ENCODE peak calls at places on chromosomes 2 and 18, in eight cellular contexts. G is psoas muscle, E is AG04450, W is HL-60, S is A549, X is coronary artery, F is AG10803, O is heart left ventricle. I is an unnamed sample.

GRCh38 chr2:128770143-128771080 is 451.7 kb upstream of the HS6ST1 start:
- DNase-seq in G (no peak), E (no peak), W (no peak), S (no peak), X (peak; percentile 56), F (no peak), O (peak; percentile 14), I (no peak)

GRCh38 chr2:135248611-135249010 is 196.5 kb downstream of the RAB3GAP1 start:
- DNase-seq in G (no peak), E (no peak), W (no peak), S (no peak), X (no peak), F (no peak), O (no peak), I (no peak)

GRCh38 chr2:196967126-196967525 is 40.6 kb upstream of the PGAP1 start:
- DNase-seq in G (no peak), E (no peak), W (no peak), S (no peak), X (no peak), F (peak; percentile 36), O (no peak), I (peak; percentile 65)

GRCh38 chr18:13447621-13448020 is 229.1 kb downstream of the LDLRAD4 start:
- DNase-seq in G (peak; percentile 82), E (no peak), W (no peak), S (peak; percentile 70), X (peak; percentile 79), F (peak; percentile 95), O (no peak), I (no peak)

GRCh38 chr2:54724560-54725342 is 1.3 kb downstream of the EML6 start:
- DNase-seq in G (peak; percentile 51), E (no peak), W (no peak), S (no peak), X (no peak), F (peak; percentile 3), O (no peak), I (no peak)

GRCh38 chr2:28325567-28326468 is 66.8 kb upstream of the FOSL2 start:
- DNase-seq in G (peak; percentile 56), E (no peak), W (peak; percentile 46), S (no peak), X (peak; percentile 54), F (no peak), O (no peak), I (no peak)

GRCh38 chr2:144583741-144584453 is 64.0 kb upstream of the ZEB2 start:
- DNase-seq in G (no peak), E (peak; percentile 44), W (no peak), S (peak; percentile 13), X (no peak), F (peak; percentile 80), O (no peak), I (peak; percentile 71)

GRCh38 chr2:225353579-225354085 is 45.9 kb upstream of the NYAP2 start:
- DNase-seq in G (no peak), E (no peak), W (no peak), S (no peak), X (no peak), F (no peak), O (no peak), I (no peak)

GRCh38 chr2:95346738-95347671 is 49.9 kb downstream of the KCNIP3 start:
- DNase-seq in G (peak; percentile 61), E (no peak), W (no peak), S (no peak), X (peak; percentile 75), F (peak; percentile 25), O (peak; percentile 30), I (peak; percentile 22)

GRCh38 chr2:240981273-240981672 is 17.1 kb upstream of the SNED1 start:
- DNase-seq in G (no peak), E (no peak), W (no peak), S (no peak), X (no peak), F (peak; percentile 64), O (no peak), I (peak; percentile 76)

GRCh38 chr2:39304200-39304599 is 60.4 kb upstream of the CDKL4 start:
- DNase-seq in G (no peak), E (no peak), W (no peak), S (no peak), X (no peak), F (peak; percentile 84), O (no peak), I (no peak)

GRCh38 chr2:168278424-168278888 is 31.1 kb upstream of the STK39 start:
- DNase-seq in G (no peak), E (no peak), W (no peak), S (no peak), X (no peak), F (peak; percentile 51), O (no peak), I (peak; percentile 49)

GRCh38 chr2:144875996-144876395 is 356.1 kb upstream of the ZEB2 start:
- DNase-seq in G (no peak), E (no peak), W (no peak), S (no peak), X (no peak), F (peak; percentile 49), O (no peak), I (peak; percentile 32)

GRCh38 chr2:191245046-191245868 is at the start of gene MYO1B:
- DNase-seq in G (peak; percentile 71), E (peak; percentile 33), W (no peak), S (peak; percentile 89), X (peak; percentile 79), F (peak; percentile 80), O (peak; percentile 81), I (peak; percentile 93)
- TF ChIP-seq CTCF in G (peak; percentile 34), E (peak; percentile 48), W (no peak), S (peak; percentile 75), X (peak; percentile 58), F (peak; percentile 36), O (peak; percentile 49), I (peak; percentile 51)

DNA sequence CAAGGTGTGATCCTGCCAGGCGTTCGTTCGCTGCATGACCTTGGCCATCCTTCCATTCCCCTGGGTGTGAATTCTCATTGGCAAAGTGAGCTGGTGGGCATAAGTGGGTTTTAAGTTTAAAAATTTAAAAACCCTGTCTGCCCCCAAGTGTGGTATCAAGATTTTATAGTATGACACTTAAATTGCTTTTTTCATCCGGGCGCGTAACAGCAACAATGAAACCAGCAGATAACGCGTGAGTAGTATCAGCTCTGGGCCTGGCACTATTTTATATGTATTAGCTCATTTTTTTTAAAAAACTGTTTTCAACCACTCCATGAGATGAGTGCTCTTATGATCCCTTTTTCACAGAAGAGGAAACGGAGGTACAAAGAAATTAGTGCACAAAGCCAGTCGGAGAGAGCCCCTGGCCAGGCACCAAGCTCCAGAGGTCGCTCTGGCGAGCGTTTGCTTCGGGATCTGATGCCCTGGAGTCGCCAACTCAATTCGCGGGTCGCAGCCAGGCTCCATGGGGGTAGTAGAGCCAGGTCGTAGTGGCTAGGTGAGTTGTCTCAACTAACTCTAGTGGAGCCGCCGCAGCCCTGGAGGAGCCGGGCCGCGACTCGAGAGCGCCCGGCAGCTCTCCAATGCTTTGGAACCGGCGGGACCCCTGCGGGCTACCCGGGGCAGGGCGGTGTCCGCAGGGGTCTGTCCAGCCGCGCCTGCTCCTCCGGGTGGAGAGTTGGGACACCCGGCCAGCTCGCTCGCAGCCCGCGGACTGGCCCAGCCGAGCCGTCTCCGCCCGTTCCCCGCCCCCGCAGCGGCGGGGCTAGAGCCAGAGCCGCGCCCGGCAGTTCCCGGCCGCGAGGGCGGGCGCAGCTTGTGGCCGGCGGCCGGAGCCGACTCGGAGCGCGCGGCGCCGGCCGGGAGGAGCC is at the start of gene IL1R1:
- DNase-seq in G (peak; percentile 91), E (no peak), W (peak; percentile 11), S (peak; percentile 59), X (peak; percentile 89), F (peak; percentile 81), O (peak; percentile 88), I (peak; percentile 87)
- H3K4me3 ChIP-seq in G (peak within 1 kb of the TSS; percentile 87), E (peak within 1 kb of the TSS; percentile 88), W (peak within 1 kb of the TSS; percentile 39), S (peak within 1 kb of the TSS; percentile 57), X (peak within 1 kb of the TSS; percentile 93), F (peak within 1 kb of the TSS; percentile 92), O (peak within 1 kb of the TSS; percentile 88), I (peak within 1 kb of the TSS; percentile 75)

GRCh38 chr18:54436501-54436900 is 78.8 kb downstream of the C18orf54 start:
- DNase-seq in G (no peak), E (no peak), W (no peak), S (no peak), X (no peak), F (no peak), O (no peak), I (no peak)
- TF ChIP-seq CTCF in G (no peak), E (no peak), W (no peak), S (no peak), X (no peak), F (no peak), O (no peak), I (no peak)

DNA sequence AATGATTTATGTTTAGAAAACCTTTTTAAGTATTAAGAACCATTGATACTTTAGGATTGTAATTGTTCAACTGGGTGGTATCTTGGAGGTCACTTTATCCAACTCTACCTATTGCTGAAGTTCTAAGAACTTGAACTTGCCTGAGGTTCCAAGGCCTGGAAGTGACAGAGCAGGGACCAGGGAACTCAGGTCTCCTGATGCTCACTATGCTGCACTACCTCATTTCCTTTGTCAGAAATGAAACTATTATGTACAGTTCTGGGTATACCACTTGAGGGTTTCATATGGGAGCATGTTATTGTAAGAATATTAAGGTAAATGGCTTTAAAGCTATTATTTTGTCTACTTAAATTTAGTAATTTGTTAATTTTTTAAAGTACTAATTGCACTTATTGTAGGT is 3.0 kb downstream of the MBD5 start:
- DNase-seq in G (no peak), E (no peak), W (no peak), S (no peak), X (no peak), F (no peak), O (no peak), I (no peak)
- H3K4me3 ChIP-seq in G (no peak overlapping the region), E (peak overlapping the region; percentile 11), W (no peak overlapping the region), S (no peak overlapping the region), X (no peak overlapping the region), F (no peak overlapping the region), O (no peak overlapping the region), I (peak overlapping the region; percentile 97)

DNA sequence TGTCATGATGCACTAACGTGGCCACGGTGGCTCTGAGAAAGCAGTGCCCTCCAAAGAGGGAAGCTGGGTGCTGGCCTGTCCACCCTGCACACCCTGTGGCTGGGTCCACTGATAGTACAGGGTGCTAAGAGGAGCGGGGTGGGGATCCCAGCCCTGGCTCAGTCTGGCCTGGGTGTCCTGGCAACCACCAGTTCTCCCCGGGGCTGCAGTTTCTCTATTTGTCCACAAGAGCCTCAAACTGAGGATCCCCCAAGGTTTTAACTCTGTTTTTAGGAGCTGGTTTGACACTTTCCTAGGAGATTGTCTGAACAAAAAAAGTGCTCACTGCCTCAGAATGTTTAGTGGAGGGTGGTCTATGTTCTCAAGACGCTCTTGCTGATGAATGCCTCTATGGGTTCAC is 29.0 kb downstream of the EDAR start:
- DNase-seq in G (no peak), E (no peak), W (no peak), S (no peak), X (no peak), F (no peak), O (no peak), I (no peak)
- TF ChIP-seq CTCF in G (no peak), E (peak; percentile 32), W (no peak), S (no peak), X (no peak), F (no peak), O (no peak), I (peak; percentile 18)

GRCh38 chr2:10432315-10433181 is 15.6 kb downstream of the ODC1 start:
- DNase-seq in G (peak; percentile 50), E (no peak), W (no peak), S (no peak), X (no peak), F (no peak), O (no peak), I (no peak)
- H3K4me3 ChIP-seq in G (no peak overlapping the region), E (no peak overlapping the region), W (no peak overlapping the region), S (no peak overlapping the region), X (peak overlapping the region; percentile 64), F (no peak overlapping the region), O (no peak overlapping the region), I (no peak overlapping the region)